ENCODE peak calls at places on chromosomes 2 and 18, in six cellular contexts. One of them, this sample, is unnamed.

GRCh38 chr2:85143463-85144082 is 10.4 kb downstream of the TCF7L1 start:
- DNase-seq in NCI-H1092 treated with DMSO at 0.1 percent for 48 hours: no peak
- DNase-seq in ELR: no peak
- DNase-seq in EH: no peak
- DNase-seq in tibial artery: no peak
- DNase-seq in EL: no peak
- DNase-seq in this sample: no peak

GRCh38 chr18:71239111-71239624 is 950.3 kb downstream of the SOCS6 start:
- DNase-seq in EL: no peak
- DNase-seq in ELR: no peak
- DNase-seq in tibial artery: no peak
- DNase-seq in NCI-H1092 treated with DMSO at 0.1 percent for 48 hours: no peak
- DNase-seq in EH: no peak
- DNase-seq in this sample: no peak

GRCh38 chr2:20431772-20432171 is 15.1 kb upstream of the RHOB start:
- DNase-seq in tibial artery: no peak
- DNase-seq in NCI-H1092 treated with DMSO at 0.1 percent for 48 hours: no peak
- DNase-seq in EL: no peak
- DNase-seq in EH: no peak
- DNase-seq in ELR: no peak
- DNase-seq in this sample: no peak

GRCh38 chr2:28648671-28649395 is 102.8 kb upstream of the PPP1CB start:
- DNase-seq in NCI-H1092 treated with DMSO at 0.1 percent for 48 hours: no peak
- DNase-seq in EL: no peak
- DNase-seq in ELR: no peak
- DNase-seq in tibial artery: no peak
- DNase-seq in EH: no peak
- DNase-seq in this sample: no peak

GRCh38 chr2:28544405-28544914 is 48.6 kb downstream of the PLB1 start:
- DNase-seq in ELR: no peak
- DNase-seq in tibial artery: no peak
- DNase-seq in EL: no peak
- DNase-seq in EH: no peak
- DNase-seq in NCI-H1092 treated with DMSO at 0.1 percent for 48 hours: no peak
- DNase-seq in this sample: no peak

GRCh38 chr2:120305296-120305695 is 40.6 kb upstream of the INHBB start:
- DNase-seq in EL: no peak
- DNase-seq in EH: peak
- DNase-seq in NCI-H1092 treated with DMSO at 0.1 percent for 48 hours: peak
- DNase-seq in ELR: peak
- DNase-seq in tibial artery: no peak
- DNase-seq in this sample: no peak

GRCh38 chr2:223681125-223681524 is 79.0 kb upstream of the SCG2 start:
- DNase-seq in NCI-H1092 treated with DMSO at 0.1 percent for 48 hours: no peak
- DNase-seq in EH: no peak
- DNase-seq in EL: no peak
- DNase-seq in tibial artery: no peak
- DNase-seq in ELR: no peak
- DNase-seq in this sample: no peak

GRCh38 chr2:28395334-28396061 is 2.8 kb downstream of the FOSL2 start:
- DNase-seq in EH: peak
- DNase-seq in NCI-H1092 treated with DMSO at 0.1 percent for 48 hours: no peak
- DNase-seq in tibial artery: peak
- DNase-seq in EL: peak
- DNase-seq in ELR: peak
- DNase-seq in this sample: no peak

GRCh38 chr2:102078773-102079172 is 63.8 kb upstream of the IL1R1 start:
- DNase-seq in NCI-H1092 treated with DMSO at 0.1 percent for 48 hours: no peak
- DNase-seq in EH: no peak
- DNase-seq in EL: no peak
- DNase-seq in ELR: no peak
- DNase-seq in tibial artery: no peak
- DNase-seq in this sample: no peak

GRCh38 chr18:74861154-74861553 is 263.5 kb downstream of the ZNF407 start:
- DNase-seq in ELR: no peak
- DNase-seq in EH: peak
- DNase-seq in NCI-H1092 treated with DMSO at 0.1 percent for 48 hours: no peak
- DNase-seq in tibial artery: no peak
- DNase-seq in EL: peak
- DNase-seq in this sample: no peak

GRCh38 chr18:6722680-6723079 is 6.8 kb upstream of the ARHGAP28 start:
- DNase-seq in tibial artery: no peak
- DNase-seq in EH: no peak
- DNase-seq in EL: no peak
- DNase-seq in ELR: no peak
- DNase-seq in NCI-H1092 treated with DMSO at 0.1 percent for 48 hours: no peak
- DNase-seq in this sample: no peak

GRCh38 chr2:161976300-161976699 is 97.7 kb downstream of the DPP4 start:
- DNase-seq in EL: no peak
- DNase-seq in EH: no peak
- DNase-seq in NCI-H1092 treated with DMSO at 0.1 percent for 48 hours: no peak
- DNase-seq in tibial artery: no peak
- DNase-seq in ELR: no peak
- DNase-seq in this sample: no peak

GRCh38 chr2:142052220-142052863 is 78.5 kb downstream of the LRP1B start:
- DNase-seq in ELR: peak
- DNase-seq in EL: no peak
- DNase-seq in tibial artery: no peak
- DNase-seq in NCI-H1092 treated with DMSO at 0.1 percent for 48 hours: no peak
- DNase-seq in EH: no peak
- DNase-seq in this sample: no peak

GRCh38 chr2:233689031-233689430 is 3.7 kb upstream of the UGT1A6 start:
- DNase-seq in tibial artery: no peak
- DNase-seq in EL: no peak
- DNase-seq in EH: no peak
- DNase-seq in ELR: no peak
- DNase-seq in NCI-H1092 treated with DMSO at 0.1 percent for 48 hours: no peak
- DNase-seq in this sample: no peak

GRCh38 chr2:150545931-150546330 is 58.5 kb upstream of the RND3 start:
- DNase-seq in tibial artery: no peak
- DNase-seq in EL: no peak
- DNase-seq in EH: no peak
- DNase-seq in ELR: no peak
- DNase-seq in NCI-H1092 treated with DMSO at 0.1 percent for 48 hours: no peak
- DNase-seq in this sample: no peak

GRCh38 chr18:56831988-56832387 is 180.8 kb downstream of the WDR7 start:
- DNase-seq in EH: peak
- DNase-seq in tibial artery: no peak
- DNase-seq in NCI-H1092 treated with DMSO at 0.1 percent for 48 hours: no peak
- DNase-seq in ELR: no peak
- DNase-seq in EL: no peak
- DNase-seq in this sample: no peak

GRCh38 chr18:26262156-26262555 is 35.9 kb downstream of the TAF4B start:
- DNase-seq in EL: no peak
- DNase-seq in ELR: no peak
- DNase-seq in EH: peak
- DNase-seq in NCI-H1092 treated with DMSO at 0.1 percent for 48 hours: no peak
- DNase-seq in tibial artery: no peak
- DNase-seq in this sample: no peak

GRCh38 chr2:104077573-104077972 is 776.3 kb upstream of the POU3F3 start:
- DNase-seq in tibial artery: no peak
- DNase-seq in ELR: no peak
- DNase-seq in EL: no peak
- DNase-seq in NCI-H1092 treated with DMSO at 0.1 percent for 48 hours: no peak
- DNase-seq in EH: no peak
- DNase-seq in this sample: no peak

GRCh38 chr2:19901201-19901457 is 654 bp downstream of the TTC32 start:
- DNase-seq in EH: no peak
- DNase-seq in EL: no peak
- DNase-seq in tibial artery: no peak
- DNase-seq in NCI-H1092 treated with DMSO at 0.1 percent for 48 hours: no peak
- DNase-seq in ELR: no peak
- DNase-seq in this sample: no peak

GRCh38 chr2:238382381-238382781 is 44.3 kb upstream of the ASB1 start:
- DNase-seq in EL: no peak
- DNase-seq in ELR: no peak
- DNase-seq in EH: peak
- DNase-seq in tibial artery: no peak
- DNase-seq in NCI-H1092 treated with DMSO at 0.1 percent for 48 hours: no peak
- DNase-seq in this sample: no peak

GRCh38 chr2:56534321-56534720 is 350.5 kb downstream of the CCDC85A start:
- DNase-seq in EH: peak
- DNase-seq in tibial artery: no peak
- DNase-seq in NCI-H1092 treated with DMSO at 0.1 percent for 48 hours: no peak
- DNase-seq in EL: peak
- DNase-seq in ELR: peak
- DNase-seq in this sample: no peak

GRCh38 chr2:100704711-100705110 is 115.2 kb upstream of the NPAS2 start:
- DNase-seq in tibial artery: no peak
- DNase-seq in NCI-H1092 treated with DMSO at 0.1 percent for 48 hours: no peak
- DNase-seq in EH: no peak
- DNase-seq in ELR: no peak
- DNase-seq in EL: no peak
- DNase-seq in this sample: no peak

GRCh38 chr2:4110273-4110672 is 406.9 kb downstream of the DCDC2C start:
- DNase-seq in EL: no peak
- DNase-seq in EH: no peak
- DNase-seq in tibial artery: no peak
- DNase-seq in ELR: no peak
- DNase-seq in NCI-H1092 treated with DMSO at 0.1 percent for 48 hours: no peak
- DNase-seq in this sample: no peak

GRCh38 chr18:394997-395383 is 105.5 kb downstream of the COLEC12 start:
- DNase-seq in tibial artery: no peak
- DNase-seq in EL: peak
- DNase-seq in EH: peak
- DNase-seq in NCI-H1092 treated with DMSO at 0.1 percent for 48 hours: no peak
- DNase-seq in ELR: peak
- DNase-seq in this sample: no peak

GRCh38 chr18:55477537-55478300 is 110.3 kb downstream of the TCF4 start:
- DNase-seq in EH: peak
- DNase-seq in NCI-H1092 treated with DMSO at 0.1 percent for 48 hours: no peak
- DNase-seq in EL: peak
- DNase-seq in ELR: peak
- DNase-seq in tibial artery: peak
- DNase-seq in this sample: no peak

GRCh38 chr2:96436961-96437360 is 68.2 kb downstream of the NEURL3 start:
- DNase-seq in EL: no peak
- DNase-seq in EH: no peak
- DNase-seq in tibial artery: no peak
- DNase-seq in ELR: no peak
- DNase-seq in NCI-H1092 treated with DMSO at 0.1 percent for 48 hours: no peak
- DNase-seq in this sample: no peak

GRCh38 chr2:99420751-99421299 is 69.0 kb downstream of the REV1 start:
- DNase-seq in EH: peak
- DNase-seq in tibial artery: no peak
- DNase-seq in ELR: peak
- DNase-seq in NCI-H1092 treated with DMSO at 0.1 percent for 48 hours: no peak
- DNase-seq in EL: peak
- DNase-seq in this sample: no peak

GRCh38 chr2:69007603-69008002 is 5.4 kb upstream of the ANTXR1 start:
- DNase-seq in ELR: peak
- DNase-seq in NCI-H1092 treated with DMSO at 0.1 percent for 48 hours: no peak
- DNase-seq in EL: no peak
- DNase-seq in EH: peak
- DNase-seq in tibial artery: no peak
- DNase-seq in this sample: no peak

GRCh38 chr2:130756041-130756720 is 841 bp downstream of the AMER3 start:
- DNase-seq in EL: no peak
- DNase-seq in tibial artery: no peak
- DNase-seq in NCI-H1092 treated with DMSO at 0.1 percent for 48 hours: peak
- DNase-seq in ELR: peak
- DNase-seq in EH: peak
- DNase-seq in this sample: no peak

This sample was measured in central memory CD8-positive, alpha-beta T cell.